ENCODE peak calls at places on chromosomes 3 and 15, in eight cellular contexts. One of them, this sample, is unnamed.

GRCh38 chr3:164416491-164417222 is 661.6 kb downstream of the SI start:
- DNase-seq in coronary artery: no peak
- DNase-seq in upper lobe of left lung: no peak
- DNase-seq in Panc1: no peak
- DNase-seq in stomach: no peak
- DNase-seq in adrenal gland: no peak
- DNase-seq in dorsolateral prefrontal cortex: no peak
- DNase-seq in uterus: no peak
- DNase-seq in this sample: no peak

GRCh38 chr3:152403632-152404066 is 134.9 kb downstream of the MBNL1 start:
- DNase-seq in coronary artery: peak
- DNase-seq in upper lobe of left lung: peak
- DNase-seq in Panc1: no peak
- DNase-seq in stomach: peak
- DNase-seq in adrenal gland: peak
- DNase-seq in dorsolateral prefrontal cortex: no peak
- DNase-seq in uterus: peak
- DNase-seq in this sample: peak

GRCh38 chr3:171480526-171480925 is 20.3 kb upstream of the TNIK start:
- DNase-seq in coronary artery: no peak
- DNase-seq in upper lobe of left lung: no peak
- DNase-seq in Panc1: no peak
- DNase-seq in stomach: no peak
- DNase-seq in adrenal gland: no peak
- DNase-seq in dorsolateral prefrontal cortex: no peak
- DNase-seq in uterus: no peak
- DNase-seq in this sample: no peak

GRCh38 chr15:42727740-42728355 is 9.1 kb downstream of the CDAN1 start:
- DNase-seq in coronary artery: no peak
- DNase-seq in upper lobe of left lung: peak
- DNase-seq in Panc1: no peak
- DNase-seq in stomach: peak
- DNase-seq in adrenal gland: no peak
- DNase-seq in dorsolateral prefrontal cortex: no peak
- DNase-seq in uterus: no peak
- DNase-seq in this sample: no peak

GRCh38 chr15:101028772-101029438 is 109.7 kb downstream of the LRRK1 start:
- DNase-seq in coronary artery: no peak
- DNase-seq in upper lobe of left lung: no peak
- DNase-seq in Panc1: no peak
- DNase-seq in stomach: peak
- DNase-seq in adrenal gland: no peak
- DNase-seq in dorsolateral prefrontal cortex: peak
- DNase-seq in uterus: peak
- DNase-seq in this sample: no peak

GRCh38 chr15:80755884-80756283 is 23.3 kb upstream of the CEMIP start:
- DNase-seq in coronary artery: no peak
- DNase-seq in upper lobe of left lung: no peak
- DNase-seq in Panc1: no peak
- DNase-seq in stomach: no peak
- DNase-seq in adrenal gland: no peak
- DNase-seq in dorsolateral prefrontal cortex: no peak
- DNase-seq in uterus: no peak
- DNase-seq in this sample: no peak

GRCh38 chr15:66496951-66497501 is 536 bp downstream of the SNAPC5 start:
- DNase-seq in coronary artery: no peak
- DNase-seq in upper lobe of left lung: peak
- DNase-seq in Panc1: no peak
- DNase-seq in stomach: no peak
- DNase-seq in adrenal gland: no peak
- DNase-seq in dorsolateral prefrontal cortex: no peak
- DNase-seq in uterus: peak
- DNase-seq in this sample: no peak

GRCh38 chr15:40536501-40536900 is 28.3 kb downstream of the CCDC32 start:
- DNase-seq in coronary artery: no peak
- DNase-seq in upper lobe of left lung: no peak
- DNase-seq in Panc1: no peak
- DNase-seq in stomach: no peak
- DNase-seq in adrenal gland: no peak
- DNase-seq in dorsolateral prefrontal cortex: no peak
- DNase-seq in uterus: no peak
- DNase-seq in this sample: peak

GRCh38 chr15:75921732-75922703 is 18.3 kb downstream of the FBXO22 start:
- DNase-seq in coronary artery: no peak
- DNase-seq in upper lobe of left lung: peak
- DNase-seq in Panc1: no peak
- DNase-seq in stomach: peak
- DNase-seq in adrenal gland: peak
- DNase-seq in dorsolateral prefrontal cortex: no peak
- DNase-seq in uterus: peak
- DNase-seq in this sample: peak

GRCh38 chr3:13879946-13880810 is at the start of gene WNT7A:
- DNase-seq in coronary artery: peak
- DNase-seq in upper lobe of left lung: no peak
- DNase-seq in Panc1: no peak
- DNase-seq in stomach: no peak
- DNase-seq in adrenal gland: no peak
- DNase-seq in dorsolateral prefrontal cortex: peak
- DNase-seq in uterus: no peak
- DNase-seq in this sample: no peak

GRCh38 chr3:38137615-38138346 is 680 bp upstream of the MYD88 start:
- DNase-seq in coronary artery: peak
- DNase-seq in upper lobe of left lung: no peak
- DNase-seq in Panc1: no peak
- DNase-seq in stomach: no peak
- DNase-seq in adrenal gland: no peak
- DNase-seq in dorsolateral prefrontal cortex: no peak
- DNase-seq in uterus: peak
- DNase-seq in this sample: no peak
- TF ChIP-seq CTCF in coronary artery: no peak
- TF ChIP-seq CTCF in upper lobe of left lung: no peak
- TF ChIP-seq CTCF in Panc1: no peak
- TF ChIP-seq CTCF in stomach: no peak
- TF ChIP-seq CTCF in adrenal gland: no peak
- TF ChIP-seq CTCF in dorsolateral prefrontal cortex: no peak
- TF ChIP-seq CTCF in uterus: no peak
- TF ChIP-seq CTCF in this sample: no peak

GRCh38 chr3:10198226-10198625 is 33.5 kb downstream of the IRAK2 start:
- DNase-seq in coronary artery: no peak
- DNase-seq in upper lobe of left lung: no peak
- DNase-seq in Panc1: no peak
- DNase-seq in stomach: no peak
- DNase-seq in adrenal gland: no peak
- DNase-seq in dorsolateral prefrontal cortex: no peak
- DNase-seq in uterus: no peak
- DNase-seq in this sample: no peak

GRCh38 chr3:10195692-10196091 is 31.0 kb downstream of the IRAK2 start:
- DNase-seq in coronary artery: no peak
- DNase-seq in upper lobe of left lung: no peak
- DNase-seq in Panc1: no peak
- DNase-seq in stomach: no peak
- DNase-seq in adrenal gland: no peak
- DNase-seq in dorsolateral prefrontal cortex: peak
- DNase-seq in uterus: no peak
- DNase-seq in this sample: no peak

GRCh38 chr3:10196389-10197052 is 31.8 kb downstream of the IRAK2 start:
- DNase-seq in coronary artery: no peak
- DNase-seq in upper lobe of left lung: no peak
- DNase-seq in Panc1: no peak
- DNase-seq in stomach: no peak
- DNase-seq in adrenal gland: no peak
- DNase-seq in dorsolateral prefrontal cortex: no peak
- DNase-seq in uterus: no peak
- DNase-seq in this sample: peak

GRCh38 chr3:10194328-10195071 is 29.8 kb downstream of the IRAK2 start:
- DNase-seq in coronary artery: peak
- DNase-seq in upper lobe of left lung: no peak
- DNase-seq in Panc1: no peak
- DNase-seq in stomach: no peak
- DNase-seq in adrenal gland: no peak
- DNase-seq in dorsolateral prefrontal cortex: peak
- DNase-seq in uterus: no peak
- DNase-seq in this sample: no peak

DNA sequence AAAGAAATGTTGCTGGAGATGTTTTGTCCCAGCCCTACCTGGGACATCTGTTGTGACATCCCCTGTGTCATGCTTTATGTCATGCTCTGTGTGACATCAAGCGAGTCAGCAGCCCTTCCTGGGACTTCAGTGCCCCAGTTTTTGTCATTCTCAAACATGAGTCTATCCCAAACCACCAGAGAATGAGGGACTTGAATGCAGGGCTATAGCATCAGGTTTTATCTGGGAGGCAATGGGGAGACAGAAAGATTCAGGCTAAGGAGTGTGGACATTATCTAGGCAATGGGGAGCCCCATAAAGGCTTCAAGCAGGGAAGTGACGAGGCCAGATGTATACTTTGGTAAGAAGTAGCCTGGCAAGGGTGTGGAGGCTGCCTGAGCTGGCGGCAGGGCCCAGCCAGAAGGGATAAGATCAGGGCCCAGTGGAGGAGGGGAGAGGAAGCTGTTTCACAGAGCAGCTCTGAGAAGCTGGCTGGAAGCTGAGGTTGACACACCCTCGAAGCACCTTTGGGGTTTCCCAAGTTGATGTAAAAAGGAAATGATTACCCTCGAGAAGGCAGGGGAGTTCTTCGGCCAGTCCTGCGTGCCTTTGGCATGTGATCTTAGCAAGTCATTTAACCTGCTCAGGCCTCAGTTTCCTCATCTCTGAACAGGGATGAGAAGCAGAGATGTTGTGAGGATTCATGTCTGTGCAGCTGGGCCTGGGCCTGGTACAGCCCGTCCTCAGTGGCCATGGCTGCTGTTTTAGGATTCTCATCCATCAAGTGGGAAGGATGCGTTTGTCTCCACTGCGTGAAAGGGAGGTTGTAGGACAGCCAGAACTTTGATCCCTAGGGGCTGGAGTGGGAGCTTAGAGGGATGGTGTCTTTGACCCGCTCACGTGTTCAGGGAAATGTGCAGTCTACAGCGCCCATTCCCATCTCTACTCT is 34.3 kb downstream of the IRAK2 start:
- DNase-seq in coronary artery: no peak
- DNase-seq in upper lobe of left lung: peak
- DNase-seq in Panc1: no peak
- DNase-seq in stomach: peak
- DNase-seq in adrenal gland: no peak
- DNase-seq in dorsolateral prefrontal cortex: no peak
- DNase-seq in uterus: no peak
- DNase-seq in this sample: peak
- H3K4me3 ChIP-seq in coronary artery: no peak
- H3K4me3 ChIP-seq in upper lobe of left lung: no peak
- H3K4me3 ChIP-seq in Panc1: no peak
- H3K4me3 ChIP-seq in stomach: no peak
- H3K4me3 ChIP-seq in adrenal gland: no peak
- H3K4me3 ChIP-seq in dorsolateral prefrontal cortex: no peak
- H3K4me3 ChIP-seq in uterus: no peak
- H3K4me3 ChIP-seq in this sample: no peak

GRCh38 chr3:167743799-167744198 is 8.3 kb downstream of the SERPINI1 start:
- DNase-seq in coronary artery: no peak
- DNase-seq in upper lobe of left lung: no peak
- DNase-seq in Panc1: no peak
- DNase-seq in stomach: no peak
- DNase-seq in adrenal gland: no peak
- DNase-seq in dorsolateral prefrontal cortex: no peak
- DNase-seq in uterus: no peak
- DNase-seq in this sample: no peak

GRCh38 chr3:167738037-167738436 is 2.5 kb downstream of the SERPINI1 start:
- DNase-seq in coronary artery: no peak
- DNase-seq in upper lobe of left lung: no peak
- DNase-seq in Panc1: no peak
- DNase-seq in stomach: no peak
- DNase-seq in adrenal gland: no peak
- DNase-seq in dorsolateral prefrontal cortex: no peak
- DNase-seq in uterus: no peak
- DNase-seq in this sample: no peak

GRCh38 chr3:167742338-167742737 is 6.8 kb downstream of the SERPINI1 start:
- DNase-seq in coronary artery: no peak
- DNase-seq in upper lobe of left lung: no peak
- DNase-seq in Panc1: no peak
- DNase-seq in stomach: no peak
- DNase-seq in adrenal gland: no peak
- DNase-seq in dorsolateral prefrontal cortex: no peak
- DNase-seq in uterus: no peak
- DNase-seq in this sample: no peak

GRCh38 chr3:167739190-167739589 is 3.7 kb downstream of the SERPINI1 start:
- DNase-seq in coronary artery: no peak
- DNase-seq in upper lobe of left lung: no peak
- DNase-seq in Panc1: no peak
- DNase-seq in stomach: no peak
- DNase-seq in adrenal gland: no peak
- DNase-seq in dorsolateral prefrontal cortex: no peak
- DNase-seq in uterus: no peak
- DNase-seq in this sample: no peak

GRCh38 chr3:167740961-167741587 is 5.6 kb downstream of the SERPINI1 start:
- DNase-seq in coronary artery: no peak
- DNase-seq in upper lobe of left lung: no peak
- DNase-seq in Panc1: no peak
- DNase-seq in stomach: no peak
- DNase-seq in adrenal gland: no peak
- DNase-seq in dorsolateral prefrontal cortex: peak
- DNase-seq in uterus: no peak
- DNase-seq in this sample: peak
- TF ChIP-seq CTCF in coronary artery: no peak
- TF ChIP-seq CTCF in upper lobe of left lung: no peak
- TF ChIP-seq CTCF in Panc1: peak
- TF ChIP-seq CTCF in stomach: no peak
- TF ChIP-seq CTCF in adrenal gland: peak
- TF ChIP-seq CTCF in dorsolateral prefrontal cortex: peak
- TF ChIP-seq CTCF in uterus: no peak
- TF ChIP-seq CTCF in this sample: peak

GRCh38 chr3:193416629-193417028 is 38.1 kb upstream of the ATP13A5 start:
- DNase-seq in coronary artery: no peak
- DNase-seq in upper lobe of left lung: no peak
- DNase-seq in Panc1: no peak
- DNase-seq in stomach: no peak
- DNase-seq in adrenal gland: no peak
- DNase-seq in dorsolateral prefrontal cortex: no peak
- DNase-seq in uterus: no peak
- DNase-seq in this sample: no peak

DNA sequence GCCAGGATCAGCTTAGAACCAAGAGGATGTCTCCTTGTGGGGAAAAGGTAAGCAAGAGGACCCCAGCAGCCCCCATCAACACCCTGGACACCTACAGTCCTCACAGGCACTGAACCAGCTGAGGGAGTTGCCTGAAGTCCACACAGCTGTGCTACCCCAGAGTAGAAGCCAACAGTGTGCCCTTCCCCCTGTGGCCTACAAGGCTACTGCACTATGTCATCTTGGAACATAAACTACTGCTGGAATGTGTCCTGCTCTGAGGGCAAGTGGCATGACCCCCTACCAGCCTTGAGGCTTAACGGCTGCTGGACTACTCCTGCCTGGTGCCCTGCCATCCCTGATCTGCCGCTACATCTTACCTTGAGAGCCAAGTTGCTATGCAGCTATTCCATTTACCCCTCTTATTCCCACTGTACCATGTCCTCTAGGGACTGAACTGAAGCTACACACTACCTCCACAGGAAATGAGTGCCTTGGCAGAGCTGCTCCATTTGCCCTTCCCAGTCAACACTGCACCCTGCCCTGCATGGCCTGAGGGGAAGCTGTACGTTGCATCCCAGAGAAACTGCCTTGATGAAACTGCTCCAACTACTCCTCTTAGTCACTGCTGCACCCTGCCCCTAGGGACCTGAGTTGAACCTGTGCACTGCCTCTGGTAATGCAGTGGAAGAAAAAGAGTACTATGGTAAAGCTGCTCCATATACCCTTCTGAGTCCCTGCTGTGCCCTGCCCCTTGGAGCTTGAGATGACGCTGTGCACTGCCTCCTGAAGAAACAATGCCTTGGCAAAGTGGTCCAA is 40.2 kb upstream of the ATP13A5 start:
- DNase-seq in coronary artery: no peak
- DNase-seq in upper lobe of left lung: no peak
- DNase-seq in Panc1: no peak
- DNase-seq in stomach: no peak
- DNase-seq in adrenal gland: no peak
- DNase-seq in dorsolateral prefrontal cortex: no peak
- DNase-seq in uterus: no peak
- DNase-seq in this sample: no peak
- H3K4me3 ChIP-seq in coronary artery: no peak
- H3K4me3 ChIP-seq in upper lobe of left lung: no peak
- H3K4me3 ChIP-seq in Panc1: no peak
- H3K4me3 ChIP-seq in stomach: no peak
- H3K4me3 ChIP-seq in adrenal gland: no peak
- H3K4me3 ChIP-seq in dorsolateral prefrontal cortex: no peak
- H3K4me3 ChIP-seq in uterus: no peak
- H3K4me3 ChIP-seq in this sample: no peak

This sample was measured in fibroblast of pulmonary artery.